ENCODE peak calls at places on chromosomes 6 and 20, in seven cellular contexts. V is NCI-H1092 treated with DMSO at 0.1 percent for 48 hours, I is iPS-NIHi11, R is lung, D is myocyte, X is GM23248, E is GM04503. Q is an unnamed sample.

GRCh38 chr6:149028767-149029405 is 282.1 kb downstream of the UST start:
- DNase-seq in V (peak), I (peak), R (peak), D (peak), X (peak), E (peak), Q (peak)

GRCh38 chr20:49572857-49573256 is 4.9 kb upstream of the PTGIS start:
- DNase-seq in V (no peak), I (peak), R (no peak), D (no peak), X (no peak), E (no peak), Q (peak)

GRCh38 chr6:25497383-25497782 is 154.6 kb upstream of the SCGN start:
- DNase-seq in V (no peak), I (no peak), R (no peak), D (no peak), X (no peak), E (no peak), Q (no peak)

GRCh38 chr6:1554881-1555569 is 54.7 kb upstream of the FOXC1 start:
- DNase-seq in V (no peak), I (peak), R (peak), D (peak), X (peak), E (no peak), Q (peak)

GRCh38 chr20:47256665-47257236 is 99.7 kb downstream of the ZMYND8 start:
- DNase-seq in V (no peak), I (no peak), R (no peak), D (no peak), X (peak), E (no peak), Q (no peak)

GRCh38 chr6:128558924-128559323 is 38.5 kb upstream of the PTPRK start:
- DNase-seq in V (no peak), I (no peak), R (no peak), D (no peak), X (no peak), E (no peak), Q (no peak)

GRCh38 chr6:35534396-35535170 is 21.9 kb upstream of the TULP1 start:
- DNase-seq in V (no peak), I (no peak), R (no peak), D (no peak), X (no peak), E (no peak), Q (no peak)

GRCh38 chr20:33812673-33813462 is 1.7 kb downstream of the CHMP4B start:
- DNase-seq in V (no peak), I (peak), R (no peak), D (no peak), X (peak), E (no peak), Q (no peak)

GRCh38 chr6:168016756-168017525 is 19.5 kb downstream of the KIF25 start:
- DNase-seq in V (no peak), I (peak), R (no peak), D (peak), X (no peak), E (no peak), Q (peak)

GRCh38 chr20:62305149-62305764 is 2.5 kb downstream of the ADRM1 start:
- DNase-seq in V (no peak), I (no peak), R (no peak), D (no peak), X (peak), E (no peak), Q (no peak)

GRCh38 chr6:100344321-100344720 is 120.4 kb downstream of the SIM1 start:
- DNase-seq in V (no peak), I (no peak), R (no peak), D (peak), X (peak), E (no peak), Q (no peak)

GRCh38 chr20:47202765-47203667 is 153.5 kb downstream of the ZMYND8 start:
- DNase-seq in V (no peak), I (no peak), R (no peak), D (no peak), X (peak), E (no peak), Q (no peak)

GRCh38 chr20:2320813-2321658 is 25.2 kb downstream of the TGM3 start:
- DNase-seq in V (peak), I (no peak), R (no peak), D (no peak), X (no peak), E (no peak), Q (no peak)

GRCh38 chr6:4928426-4928825 is 75.4 kb downstream of the RPP40 start:
- DNase-seq in V (no peak), I (no peak), R (no peak), D (peak), X (peak), E (peak), Q (no peak)

GRCh38 chr6:126174697-126175096 is 165.2 kb upstream of the CENPW start:
- DNase-seq in V (no peak), I (no peak), R (no peak), D (no peak), X (no peak), E (no peak), Q (no peak)

GRCh38 chr6:37369321-37370196 is 15.8 kb downstream of the RNF8 start:
- DNase-seq in V (no peak), I (no peak), R (no peak), D (peak), X (peak), E (no peak), Q (no peak)

GRCh38 chr6:32867559-32868256 is 13.7 kb downstream of the PSMB9 start:
- DNase-seq in V (no peak), I (no peak), R (no peak), D (no peak), X (no peak), E (no peak), Q (no peak)

GRCh38 chr6:136923116-136923953 is 1.2 kb downstream of the SLC35D3 start:
- DNase-seq in V (peak), I (peak), R (no peak), D (no peak), X (peak), E (no peak), Q (no peak)

GRCh38 chr20:44891826-44892225 is 6.3 kb downstream of the YWHAB start:
- DNase-seq in V (no peak), I (no peak), R (no peak), D (no peak), X (no peak), E (no peak), Q (no peak)

GRCh38 chr20:58519940-58520712 is 4.9 kb upstream of the APCDD1L start:
- DNase-seq in V (no peak), I (no peak), R (no peak), D (no peak), X (no peak), E (no peak), Q (no peak)

GRCh38 chr6:9487128-9487527 is 927.7 kb downstream of the TFAP2A start:
- DNase-seq in V (no peak), I (no peak), R (no peak), D (no peak), X (peak), E (no peak), Q (no peak)

GRCh38 chr20:23152308-23152892 is 66.3 kb upstream of the CD93 start:
- DNase-seq in V (no peak), I (no peak), R (no peak), D (peak), X (peak), E (peak), Q (peak)

GRCh38 chr20:48771542-48771941 is 56.3 kb downstream of the PREX1 start:
- DNase-seq in V (no peak), I (no peak), R (no peak), D (peak), X (peak), E (peak), Q (no peak)

GRCh38 chr20:61371501-61372150 is 119.6 kb downstream of the CDH4 start:
- DNase-seq in V (no peak), I (no peak), R (no peak), D (no peak), X (no peak), E (peak), Q (no peak)

GRCh38 chr6:37517411-37517812 is 17.7 kb upstream of the CCDC167 start:
- DNase-seq in V (no peak), I (no peak), R (no peak), D (no peak), X (peak), E (peak), Q (no peak)

GRCh38 chr6:96700931-96701330 is 136.3 kb downstream of the GPR63 start:
- DNase-seq in V (no peak), I (no peak), R (no peak), D (no peak), X (no peak), E (no peak), Q (no peak)

GRCh38 chr6:15956205-15957106 is 172.4 kb upstream of the MYLIP start:
- DNase-seq in V (no peak), I (no peak), R (peak), D (no peak), X (no peak), E (no peak), Q (no peak)

Q was measured in ureter.